ENCODE peak calls at places on chromosome 10, in five cellular contexts. F, S, M, V and B are unnamed samples.

GRCh38 chr10:97127960-97128850 is 57.6 kb downstream of the SLIT1 start:
- DNase-seq in M (no peak), F (no peak), S (no peak), V (no peak), B (no peak)

GRCh38 chr10:22460101-22460500 is 114.8 kb downstream of the SPAG6 start:
- DNase-seq in M (no peak), S (no peak), V (no peak), F (no peak), B (no peak)

GRCh38 chr10:12413369-12413711 is 64.0 kb downstream of the CAMK1D start:
- DNase-seq in F (no peak), M (no peak), V (no peak), S (no peak), B (no peak)

GRCh38 chr10:76114556-76114955 is 683.1 kb downstream of the LRMDA start:
- DNase-seq in F (no peak), M (no peak), V (no peak), S (no peak), B (no peak)

GRCh38 chr10:73857446-73857845 is 16.9 kb downstream of the CAMK2G start:
- DNase-seq in M (peak; percentile 52), F (no peak), V (no peak), S (no peak), B (no peak)

GRCh38 chr10:79417731-79418130 is 27.7 kb downstream of the ZCCHC24 start:
- DNase-seq in V (no peak), F (no peak), M (no peak), S (no peak), B (no peak)

GRCh38 chr10:83603708-83604107 is 535.6 kb upstream of the GHITM start:
- DNase-seq in M (no peak), V (no peak), F (no peak), S (peak; percentile 53), B (peak; percentile 19)

GRCh38 chr10:23754179-23754578 is 315.3 kb downstream of the OTUD1 start:
- DNase-seq in M (no peak), S (no peak), V (no peak), F (no peak), B (no peak)

GRCh38 chr10:100346351-100346764 is 675 bp upstream of the SCD start:
- DNase-seq in F (peak; percentile 71), M (no peak), S (peak; percentile 84), V (no peak), B (no peak)

GRCh38 chr10:123755061-123755460 is 88.9 kb downstream of the GPR26 start:
- DNase-seq in S (no peak), M (no peak), F (no peak), V (no peak), B (no peak)

GRCh38 chr10:12358863-12359647 is 9.7 kb downstream of the CAMK1D start:
- DNase-seq in V (no peak), F (no peak), M (no peak), S (no peak), B (no peak)

GRCh38 chr10:95447733-95448132 is 113.4 kb downstream of the SORBS1 start:
- DNase-seq in M (no peak), S (peak; percentile 85), F (peak; percentile 18), V (no peak), B (no peak)

GRCh38 chr10:6362879-6363278 is 160.1 kb downstream of the PFKFB3 start:
- DNase-seq in S (no peak), V (no peak), F (no peak), M (no peak), B (no peak)

GRCh38 chr10:6364283-6364682 is 161.6 kb downstream of the PFKFB3 start:
- DNase-seq in V (no peak), S (no peak), F (no peak), M (no peak), B (no peak)

GRCh38 chr10:6364893-6365292 is 162.2 kb downstream of the PFKFB3 start:
- DNase-seq in S (no peak), V (no peak), F (no peak), M (no peak), B (no peak)

GRCh38 chr10:6363516-6363915 is 160.8 kb downstream of the PFKFB3 start:
- DNase-seq in S (no peak), V (no peak), F (no peak), M (no peak), B (no peak)

DNA sequence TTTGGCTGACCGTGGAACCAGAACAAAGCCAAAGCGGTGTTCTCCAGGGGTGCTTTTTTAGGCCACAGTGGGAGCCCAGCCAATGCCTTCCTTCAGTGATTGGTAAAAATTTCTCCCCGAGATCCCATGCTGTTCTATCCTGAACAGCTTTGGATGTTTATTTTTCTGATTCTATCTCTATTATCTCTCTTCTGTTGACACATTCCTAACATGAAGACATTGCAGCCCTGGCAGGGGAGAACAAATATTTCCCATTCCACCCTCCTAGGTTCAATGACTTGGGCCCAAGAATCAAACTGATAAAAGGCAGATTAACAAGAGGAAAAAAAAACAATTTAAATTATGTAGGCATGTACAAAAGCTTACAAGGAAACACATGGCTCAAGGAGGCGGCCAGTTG is 162.7 kb downstream of the PFKFB3 start:
- DNase-seq in V (no peak), F (no peak), M (no peak), S (no peak), B (no peak)
- H3K4me3 ChIP-seq in V (no peak overlapping the region), F (no peak overlapping the region), M (no peak overlapping the region), S (no peak overlapping the region), B (no peak overlapping the region)

GRCh38 chr10:1328409-1328808 is 272.2 kb downstream of the WDR37 start:
- DNase-seq in S (no peak), V (no peak), F (no peak), M (no peak), B (no peak)
- H3K4me3 ChIP-seq in S (no peak overlapping the region), V (no peak overlapping the region), F (no peak overlapping the region), M (no peak overlapping the region), B (no peak overlapping the region)

GRCh38 chr10:88971668-88972067 is 18.9 kb upstream of the FAS start:
- DNase-seq in S (no peak), V (no peak), F (peak; percentile 43), M (no peak), B (no peak)

GRCh38 chr10:88978463-88978862 is 12.1 kb upstream of the FAS start:
- DNase-seq in F (no peak), M (no peak), S (no peak), V (no peak), B (no peak)

GRCh38 chr10:88975377-88975720 is 15.2 kb upstream of the FAS start:
- DNase-seq in V (no peak), M (no peak), F (no peak), S (no peak), B (no peak)

GRCh38 chr10:88974012-88974411 is 16.6 kb upstream of the FAS start:
- DNase-seq in S (no peak), M (no peak), V (no peak), F (peak; percentile 48), B (no peak)

GRCh38 chr10:88974446-88975376 is 15.9 kb upstream of the FAS start:
- DNase-seq in S (peak; percentile 67), V (no peak), M (no peak), F (peak; percentile 47), B (no peak)
- H3K4me3 ChIP-seq in S (peak overlapping the region; percentile 96), V (peak overlapping the region; percentile 24), M (peak overlapping the region; percentile 9), F (peak overlapping the region; percentile 56), B (no peak overlapping the region)

GRCh38 chr10:49666054-49666453 is 13.4 kb upstream of the C10orf53 start:
- DNase-seq in V (no peak), M (no peak), F (no peak), S (no peak), B (no peak)
- H3K4me3 ChIP-seq in V (no peak overlapping the region), M (no peak overlapping the region), F (no peak overlapping the region), S (no peak overlapping the region), B (no peak overlapping the region)

GRCh38 chr10:34817586-34817985 is 2.5 kb upstream of the PARD3 start:
- DNase-seq in S (no peak), F (no peak), V (no peak), M (no peak), B (no peak)

GRCh38 chr10:34826221-34826620 is 11.1 kb upstream of the PARD3 start:
- DNase-seq in F (no peak), S (no peak), V (no peak), M (no peak), B (no peak)

GRCh38 chr10:34825433-34825832 is 10.3 kb upstream of the PARD3 start:
- DNase-seq in F (no peak), M (no peak), S (no peak), V (no peak), B (no peak)

GRCh38 chr10:34824870-34825269 is 9.8 kb upstream of the PARD3 start:
- DNase-seq in M (no peak), V (no peak), S (no peak), F (no peak), B (no peak)

GRCh38 chr10:34821587-34822585 is 6.8 kb upstream of the PARD3 start:
- DNase-seq in F (no peak), V (no peak), S (no peak), M (no peak), B (no peak)
- H3K4me3 ChIP-seq in F (no peak overlapping the region), V (no peak overlapping the region), S (no peak overlapping the region), M (no peak overlapping the region), B (no peak overlapping the region)